ENCODE peak calls at places on chromosomes 11 and 22, in ten cellular contexts. One of them, this sample, is unnamed.

GRCh38 chr11:70078095-70078795 is at the start of gene ANO1:
- DNase-seq in activated CD4-positive, CD25-positive, alpha-beta regulatory T cell: no peak
- DNase-seq in fibroblast of the aortic adventitia: no peak
- DNase-seq in EL: no peak
- DNase-seq in CD4-positive, alpha-beta T cell: no peak
- DNase-seq in tibial artery: peak; percentile 66
- DNase-seq in HS-5: no peak
- DNase-seq in activated T-helper 1 cell treated with Interleukin-2 at 50 U/mL for 16 hours: no peak
- DNase-seq in Right ventricle myocardium superior: no peak
- DNase-seq in Calu3: peak; percentile 33
- DNase-seq in this sample: peak; percentile 34

GRCh38 chr22:19407649-19408606 is 23.6 kb downstream of the HIRA start:
- DNase-seq in fibroblast of the aortic adventitia: peak; percentile 76
- DNase-seq in HS-5: no peak
- DNase-seq in Right ventricle myocardium superior: no peak
- DNase-seq in Calu3: no peak
- DNase-seq in activated CD4-positive, CD25-positive, alpha-beta regulatory T cell: no peak
- DNase-seq in tibial artery: no peak
- DNase-seq in activated T-helper 1 cell treated with Interleukin-2 at 50 U/mL for 16 hours: no peak
- DNase-seq in CD4-positive, alpha-beta T cell: peak; percentile 20
- DNase-seq in EL: no peak
- DNase-seq in this sample: no peak

GRCh38 chr11:72683782-72684200 is 9.6 kb upstream of the PDE2A start:
- DNase-seq in HS-5: no peak
- DNase-seq in activated CD4-positive, CD25-positive, alpha-beta regulatory T cell: peak; percentile 65
- DNase-seq in fibroblast of the aortic adventitia: peak; percentile 39
- DNase-seq in tibial artery: peak; percentile 80
- DNase-seq in Right ventricle myocardium superior: peak; percentile 81
- DNase-seq in Calu3: peak; percentile 74
- DNase-seq in CD4-positive, alpha-beta T cell: peak; percentile 76
- DNase-seq in EL: peak; percentile 37
- DNase-seq in activated T-helper 1 cell treated with Interleukin-2 at 50 U/mL for 16 hours: peak; percentile 32
- DNase-seq in this sample: peak; percentile 62

GRCh38 chr11:76841923-76842452 is 18.7 kb upstream of the ACER3 start:
- DNase-seq in activated CD4-positive, CD25-positive, alpha-beta regulatory T cell: no peak
- DNase-seq in activated T-helper 1 cell treated with Interleukin-2 at 50 U/mL for 16 hours: no peak
- DNase-seq in CD4-positive, alpha-beta T cell: no peak
- DNase-seq in HS-5: no peak
- DNase-seq in EL: no peak
- DNase-seq in Calu3: no peak
- DNase-seq in Right ventricle myocardium superior: no peak
- DNase-seq in tibial artery: no peak
- DNase-seq in fibroblast of the aortic adventitia: no peak
- DNase-seq in this sample: no peak

GRCh38 chr11:114162719-114163123 is 103.2 kb downstream of the ZBTB16 start:
- DNase-seq in Calu3: peak; percentile 13
- DNase-seq in activated T-helper 1 cell treated with Interleukin-2 at 50 U/mL for 16 hours: no peak
- DNase-seq in HS-5: peak; percentile 80
- DNase-seq in EL: peak; percentile 94
- DNase-seq in activated CD4-positive, CD25-positive, alpha-beta regulatory T cell: no peak
- DNase-seq in fibroblast of the aortic adventitia: peak; percentile 99
- DNase-seq in tibial artery: peak; percentile 97
- DNase-seq in Right ventricle myocardium superior: peak; percentile 88
- DNase-seq in CD4-positive, alpha-beta T cell: no peak
- DNase-seq in this sample: peak; percentile 86

GRCh38 chr11:119340335-119341221 is at the start of gene C1QTNF5:
- DNase-seq in tibial artery: peak; percentile 95
- DNase-seq in activated T-helper 1 cell treated with Interleukin-2 at 50 U/mL for 16 hours: no peak
- DNase-seq in Calu3: no peak
- DNase-seq in Right ventricle myocardium superior: peak; percentile 93
- DNase-seq in EL: peak; percentile 72
- DNase-seq in activated CD4-positive, CD25-positive, alpha-beta regulatory T cell: no peak
- DNase-seq in fibroblast of the aortic adventitia: peak; percentile 85
- DNase-seq in CD4-positive, alpha-beta T cell: no peak
- DNase-seq in HS-5: no peak
- DNase-seq in this sample: peak; percentile 91

GRCh38 chr22:30573594-30574094 is 821 bp downstream of the GAL3ST1 start:
- DNase-seq in EL: no peak
- DNase-seq in Right ventricle myocardium superior: no peak
- DNase-seq in fibroblast of the aortic adventitia: no peak
- DNase-seq in HS-5: no peak
- DNase-seq in activated T-helper 1 cell treated with Interleukin-2 at 50 U/mL for 16 hours: no peak
- DNase-seq in tibial artery: no peak
- DNase-seq in CD4-positive, alpha-beta T cell: no peak
- DNase-seq in activated CD4-positive, CD25-positive, alpha-beta regulatory T cell: no peak
- DNase-seq in Calu3: peak; percentile 61
- DNase-seq in this sample: no peak

GRCh38 chr11:75202195-75202594 is 38.4 kb upstream of the TPBGL start:
- DNase-seq in Calu3: no peak
- DNase-seq in tibial artery: peak; percentile 28
- DNase-seq in activated CD4-positive, CD25-positive, alpha-beta regulatory T cell: no peak
- DNase-seq in activated T-helper 1 cell treated with Interleukin-2 at 50 U/mL for 16 hours: no peak
- DNase-seq in HS-5: no peak
- DNase-seq in Right ventricle myocardium superior: no peak
- DNase-seq in CD4-positive, alpha-beta T cell: no peak
- DNase-seq in fibroblast of the aortic adventitia: no peak
- DNase-seq in EL: no peak
- DNase-seq in this sample: no peak

GRCh38 chr11:2166091-2166851 is 5.3 kb upstream of the INS start:
- DNase-seq in CD4-positive, alpha-beta T cell: peak; percentile 46
- DNase-seq in Calu3: peak; percentile 64
- DNase-seq in EL: peak; percentile 25
- DNase-seq in tibial artery: no peak
- DNase-seq in activated T-helper 1 cell treated with Interleukin-2 at 50 U/mL for 16 hours: no peak
- DNase-seq in Right ventricle myocardium superior: peak; percentile 62
- DNase-seq in HS-5: no peak
- DNase-seq in activated CD4-positive, CD25-positive, alpha-beta regulatory T cell: peak; percentile 9
- DNase-seq in fibroblast of the aortic adventitia: no peak
- DNase-seq in this sample: no peak

GRCh38 chr22:31520036-31520435 is 23.7 kb downstream of the SFI1 start:
- DNase-seq in fibroblast of the aortic adventitia: no peak
- DNase-seq in EL: no peak
- DNase-seq in Calu3: no peak
- DNase-seq in CD4-positive, alpha-beta T cell: no peak
- DNase-seq in HS-5: no peak
- DNase-seq in Right ventricle myocardium superior: no peak
- DNase-seq in activated T-helper 1 cell treated with Interleukin-2 at 50 U/mL for 16 hours: no peak
- DNase-seq in activated CD4-positive, CD25-positive, alpha-beta regulatory T cell: no peak
- DNase-seq in tibial artery: no peak
- DNase-seq in this sample: no peak

GRCh38 chr11:40252236-40252635 is 1207.2 kb downstream of the LRRC4C start:
- DNase-seq in Right ventricle myocardium superior: no peak
- DNase-seq in Calu3: no peak
- DNase-seq in CD4-positive, alpha-beta T cell: no peak
- DNase-seq in activated CD4-positive, CD25-positive, alpha-beta regulatory T cell: no peak
- DNase-seq in EL: no peak
- DNase-seq in HS-5: no peak
- DNase-seq in activated T-helper 1 cell treated with Interleukin-2 at 50 U/mL for 16 hours: no peak
- DNase-seq in tibial artery: no peak
- DNase-seq in fibroblast of the aortic adventitia: no peak
- DNase-seq in this sample: no peak

GRCh38 chr11:40877256-40877655 is 582.2 kb downstream of the LRRC4C start:
- DNase-seq in fibroblast of the aortic adventitia: no peak
- DNase-seq in activated CD4-positive, CD25-positive, alpha-beta regulatory T cell: no peak
- DNase-seq in HS-5: peak; percentile 46
- DNase-seq in tibial artery: no peak
- DNase-seq in Right ventricle myocardium superior: no peak
- DNase-seq in activated T-helper 1 cell treated with Interleukin-2 at 50 U/mL for 16 hours: no peak
- DNase-seq in CD4-positive, alpha-beta T cell: no peak
- DNase-seq in Calu3: no peak
- DNase-seq in EL: no peak
- DNase-seq in this sample: no peak

GRCh38 chr22:20131593-20131855 is at the start of gene ZDHHC8:
- DNase-seq in Right ventricle myocardium superior: peak; percentile 65
- DNase-seq in HS-5: no peak
- DNase-seq in activated T-helper 1 cell treated with Interleukin-2 at 50 U/mL for 16 hours: peak; percentile 31
- DNase-seq in CD4-positive, alpha-beta T cell: peak; percentile 52
- DNase-seq in fibroblast of the aortic adventitia: no peak
- DNase-seq in activated CD4-positive, CD25-positive, alpha-beta regulatory T cell: no peak
- DNase-seq in Calu3: peak; percentile 24
- DNase-seq in EL: no peak
- DNase-seq in tibial artery: no peak
- DNase-seq in this sample: peak; percentile 58

GRCh38 chr11:73334244-73335203 is 26.4 kb downstream of the ARHGEF17 start:
- DNase-seq in fibroblast of the aortic adventitia: peak; percentile 83
- DNase-seq in activated CD4-positive, CD25-positive, alpha-beta regulatory T cell: no peak
- DNase-seq in activated T-helper 1 cell treated with Interleukin-2 at 50 U/mL for 16 hours: no peak
- DNase-seq in Calu3: peak; percentile 63
- DNase-seq in EL: peak; percentile 95
- DNase-seq in Right ventricle myocardium superior: peak; percentile 88
- DNase-seq in tibial artery: peak; percentile 92
- DNase-seq in HS-5: peak; percentile 58
- DNase-seq in CD4-positive, alpha-beta T cell: no peak
- DNase-seq in this sample: peak; percentile 87

GRCh38 chr11:19777342-19778102 is 64.9 kb downstream of the NAV2 start:
- DNase-seq in Right ventricle myocardium superior: no peak
- DNase-seq in Calu3: peak; percentile 45
- DNase-seq in EL: peak; percentile 70
- DNase-seq in activated T-helper 1 cell treated with Interleukin-2 at 50 U/mL for 16 hours: no peak
- DNase-seq in fibroblast of the aortic adventitia: peak; percentile 78
- DNase-seq in activated CD4-positive, CD25-positive, alpha-beta regulatory T cell: no peak
- DNase-seq in HS-5: no peak
- DNase-seq in CD4-positive, alpha-beta T cell: no peak
- DNase-seq in tibial artery: no peak
- DNase-seq in this sample: no peak

GRCh38 chr11:121039971-121040613 is 16.2 kb downstream of the TBCEL start:
- DNase-seq in EL: no peak
- DNase-seq in fibroblast of the aortic adventitia: no peak
- DNase-seq in CD4-positive, alpha-beta T cell: no peak
- DNase-seq in activated CD4-positive, CD25-positive, alpha-beta regulatory T cell: no peak
- DNase-seq in HS-5: no peak
- DNase-seq in Right ventricle myocardium superior: no peak
- DNase-seq in activated T-helper 1 cell treated with Interleukin-2 at 50 U/mL for 16 hours: no peak
- DNase-seq in tibial artery: no peak
- DNase-seq in Calu3: no peak
- DNase-seq in this sample: no peak

GRCh38 chr22:39527481-39527961 is 5.0 kb downstream of the RPS19BP1 start:
- DNase-seq in tibial artery: no peak
- DNase-seq in activated T-helper 1 cell treated with Interleukin-2 at 50 U/mL for 16 hours: no peak
- DNase-seq in Right ventricle myocardium superior: no peak
- DNase-seq in CD4-positive, alpha-beta T cell: no peak
- DNase-seq in activated CD4-positive, CD25-positive, alpha-beta regulatory T cell: no peak
- DNase-seq in fibroblast of the aortic adventitia: no peak
- DNase-seq in HS-5: no peak
- DNase-seq in Calu3: peak; percentile 30
- DNase-seq in EL: no peak
- DNase-seq in this sample: no peak

GRCh38 chr11:2222479-2222878 is 47.9 kb downstream of the ASCL2 start:
- DNase-seq in CD4-positive, alpha-beta T cell: no peak
- DNase-seq in activated CD4-positive, CD25-positive, alpha-beta regulatory T cell: no peak
- DNase-seq in activated T-helper 1 cell treated with Interleukin-2 at 50 U/mL for 16 hours: no peak
- DNase-seq in Right ventricle myocardium superior: no peak
- DNase-seq in EL: no peak
- DNase-seq in tibial artery: no peak
- DNase-seq in fibroblast of the aortic adventitia: peak; percentile 5
- DNase-seq in HS-5: no peak
- DNase-seq in Calu3: no peak
- DNase-seq in this sample: no peak

GRCh38 chr11:85718991-85719807 is 33.2 kb upstream of the CCDC89 start:
- DNase-seq in fibroblast of the aortic adventitia: peak; percentile 95
- DNase-seq in EL: peak; percentile 100
- DNase-seq in tibial artery: peak; percentile 71
- DNase-seq in activated CD4-positive, CD25-positive, alpha-beta regulatory T cell: no peak
- DNase-seq in CD4-positive, alpha-beta T cell: no peak
- DNase-seq in Calu3: peak; percentile 17
- DNase-seq in activated T-helper 1 cell treated with Interleukin-2 at 50 U/mL for 16 hours: no peak
- DNase-seq in Right ventricle myocardium superior: peak; percentile 56
- DNase-seq in HS-5: peak; percentile 99
- DNase-seq in this sample: peak; percentile 30

GRCh38 chr11:114061053-114062049 is 1.8 kb downstream of the ZBTB16 start:
- DNase-seq in CD4-positive, alpha-beta T cell: no peak
- DNase-seq in fibroblast of the aortic adventitia: no peak
- DNase-seq in Calu3: no peak
- DNase-seq in Right ventricle myocardium superior: peak; percentile 65
- DNase-seq in activated T-helper 1 cell treated with Interleukin-2 at 50 U/mL for 16 hours: no peak
- DNase-seq in EL: peak; percentile 8
- DNase-seq in tibial artery: peak; percentile 82
- DNase-seq in HS-5: no peak
- DNase-seq in activated CD4-positive, CD25-positive, alpha-beta regulatory T cell: no peak
- DNase-seq in this sample: peak; percentile 56

GRCh38 chr11:86177319-86177718 is 67.2 kb upstream of the EED start:
- DNase-seq in Right ventricle myocardium superior: no peak
- DNase-seq in CD4-positive, alpha-beta T cell: no peak
- DNase-seq in EL: no peak
- DNase-seq in activated T-helper 1 cell treated with Interleukin-2 at 50 U/mL for 16 hours: no peak
- DNase-seq in Calu3: no peak
- DNase-seq in HS-5: no peak
- DNase-seq in tibial artery: no peak
- DNase-seq in activated CD4-positive, CD25-positive, alpha-beta regulatory T cell: no peak
- DNase-seq in fibroblast of the aortic adventitia: no peak
- DNase-seq in this sample: no peak

This sample was measured in left ventricle myocardium inferior.